ENCODE peak calls at places on chromosomes 6 and 20, in nine cellular contexts. J is CD8-positive, alpha-beta T cell; T is lower lobe of right lung; N is endothelial cell of umbilical vein; R is spleen; P is brain microvascular endothelial cell; A is pancreas; U is CD4-positive, alpha-beta T cell; S is tibial artery. K is an unnamed sample. For H3K27me3, the result is how much of the 10 kb centered on the place peaks cover.

GRCh38 chr6:160085713-160086505 is 35.7 kb upstream of the SLC22A1 start:
- DNase-seq in J (peak), T (no peak), N (no peak), R (peak), P (no peak), A (no peak), U (no peak), S (no peak), K (no peak)

GRCh38 chr20:19815553-19815991 is 57.5 kb downstream of the RIN2 start:
- DNase-seq in J (no peak), T (no peak), N (peak), R (no peak), P (peak), A (no peak), U (no peak), S (peak), K (peak)

GRCh38 chr6:164151161-164151728 is 736.7 kb downstream of the QKI start:
- DNase-seq in J (no peak), T (no peak), N (no peak), R (no peak), P (no peak), A (no peak), U (no peak), S (no peak), K (no peak)

GRCh38 chr6:147758305-147758704 is 249.8 kb downstream of the SAMD5 start:
- DNase-seq in J (no peak), T (no peak), N (no peak), R (no peak), P (no peak), A (no peak), U (no peak), S (no peak), K (no peak)

GRCh38 chr6:136783495-136784270 is 8.6 kb downstream of the MAP3K5 start:
- DNase-seq in J (no peak), T (peak), N (no peak), R (peak), P (no peak), A (no peak), U (no peak), S (peak), K (no peak)

GRCh38 chr6:17393335-17394191 is at the start of gene CAP2:
- DNase-seq in J (no peak), T (peak), N (peak), R (no peak), P (peak), A (peak), U (no peak), S (peak), K (peak)

GRCh38 chr6:38184780-38185080 is 365.2 kb downstream of the ZFAND3 start:
- DNase-seq in J (no peak), T (no peak), N (no peak), R (peak), P (no peak), A (no peak), U (no peak), S (no peak), K (no peak)

GRCh38 chr6:81766482-81767069 is 14.1 kb upstream of the TENT5A start:
- DNase-seq in J (no peak), T (no peak), N (peak), R (no peak), P (peak), A (no peak), U (no peak), S (no peak), K (peak)

GRCh38 chr6:3885262-3886036 is 36.3 kb downstream of the FAM50B start:
- DNase-seq in J (no peak), T (no peak), N (no peak), R (no peak), P (no peak), A (no peak), U (no peak), S (no peak), K (no peak)

GRCh38 chr20:2301164-2301622 is 5.4 kb downstream of the TGM3 start:
- DNase-seq in J (no peak), T (peak), N (no peak), R (peak), P (no peak), A (no peak), U (no peak), S (peak), K (peak)

GRCh38 chr20:34881689-34882088 is 5.3 kb downstream of the ACSS2 start:
- DNase-seq in J (no peak), T (no peak), N (no peak), R (no peak), P (no peak), A (no peak), U (no peak), S (no peak), K (no peak)

GRCh38 chr20:51457281-51457932 is 85.1 kb downstream of the NFATC2 start:
- DNase-seq in J (no peak), T (no peak), N (peak), R (peak), P (peak), A (no peak), U (no peak), S (peak), K (peak)

GRCh38 chr20:52493177-52493711 is 301.7 kb upstream of the ZFP64 start:
- DNase-seq in J (no peak), T (no peak), N (peak), R (no peak), P (no peak), A (no peak), U (no peak), S (no peak), K (peak)

GRCh38 chr20:38145094-38146075 is 19.7 kb downstream of the TGM2 start:
- DNase-seq in J (no peak), T (no peak), N (peak), R (no peak), P (peak), A (no peak), U (no peak), S (no peak), K (no peak)

GRCh38 chr20:51678041-51678697 is 90.0 kb downstream of the ATP9A start:
- DNase-seq in J (no peak), T (no peak), N (no peak), R (no peak), P (no peak), A (no peak), U (no peak), S (peak), K (no peak)

GRCh38 chr6:37931076-37931465 is 111.5 kb downstream of the ZFAND3 start:
- DNase-seq in J (no peak), T (no peak), N (no peak), R (no peak), P (no peak), A (no peak), U (no peak), S (no peak), K (no peak)

GRCh38 chr6:26199773-26200728 is 112.8 kb downstream of the HFE start:
- DNase-seq in J (no peak), T (peak), N (no peak), R (no peak), P (peak), A (no peak), U (no peak), S (no peak), K (peak)

GRCh38 chr6:14921170-14921569 is 324.7 kb upstream of the JARID2 start:
- DNase-seq in J (no peak), T (peak), N (no peak), R (peak), P (no peak), A (no peak), U (no peak), S (peak), K (no peak)

DNA sequence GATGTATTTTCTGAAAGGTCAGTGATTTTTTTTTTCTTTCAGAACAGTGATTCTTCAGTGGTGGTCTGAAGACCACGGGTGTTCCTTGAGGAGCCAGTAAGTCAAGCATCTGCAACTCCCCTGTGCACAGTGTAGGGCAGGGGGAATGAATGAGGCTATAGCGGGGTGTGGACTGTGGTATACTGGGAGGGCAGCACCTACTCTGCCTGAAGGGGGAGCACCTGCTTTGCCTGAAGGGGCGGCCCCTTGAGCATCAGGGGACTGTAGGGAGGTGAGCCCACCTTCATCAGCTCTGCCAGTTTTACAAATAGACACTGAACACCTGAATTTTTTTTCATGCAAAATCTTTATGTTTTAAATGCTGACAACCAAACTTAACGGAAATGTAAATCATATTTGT is 77.5 kb upstream of the RIPOR2 start:
- DNase-seq in J (no peak), T (no peak), N (no peak), R (no peak), P (no peak), A (no peak), U (no peak), S (no peak), K (no peak)
- TF ChIP-seq CTCF in J (no peak), T (no peak), N (peak), R (no peak), P (peak), A (no peak), U (no peak), S (no peak), K (peak)

DNA sequence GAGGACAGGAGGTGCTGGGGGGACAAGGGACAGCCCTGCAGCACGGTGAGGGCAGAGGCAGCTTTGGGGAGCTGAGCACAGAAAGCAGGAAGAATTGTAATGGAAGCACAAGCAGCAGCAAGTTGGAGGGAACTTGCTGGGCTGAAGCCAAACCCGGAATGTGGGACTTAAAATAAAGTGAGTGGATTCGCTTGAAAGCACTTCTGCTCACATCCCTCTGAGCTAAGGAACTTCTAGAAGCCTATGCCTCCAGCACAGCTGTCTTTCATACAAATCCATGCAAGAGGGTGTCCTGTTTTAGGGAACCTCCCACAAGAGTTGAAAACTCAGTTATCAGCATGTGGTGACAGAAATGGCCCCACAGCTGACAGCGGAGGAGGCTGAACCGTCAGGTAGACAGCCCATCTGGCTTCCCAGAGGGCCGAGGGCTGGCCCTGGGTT is 71.4 kb upstream of the MLN start:
- DNase-seq in J (no peak), T (no peak), N (no peak), R (no peak), P (no peak), A (no peak), U (no peak), S (no peak), K (no peak)
- H3K27me3 ChIP-seq in J (under half), T (under half), N (under half), R (under half), P (under half), A (under half), U (under half), S (under half), K (under half)

GRCh38 chr6:1893470-1894130 is 283.9 kb downstream of the FOXC1 start:
- DNase-seq in J (no peak), T (no peak), N (no peak), R (no peak), P (no peak), A (no peak), U (no peak), S (no peak), K (peak)
- TF ChIP-seq CTCF in J (no peak), T (no peak), N (no peak), R (no peak), P (peak), A (no peak), U (no peak), S (peak), K (peak)

DNA sequence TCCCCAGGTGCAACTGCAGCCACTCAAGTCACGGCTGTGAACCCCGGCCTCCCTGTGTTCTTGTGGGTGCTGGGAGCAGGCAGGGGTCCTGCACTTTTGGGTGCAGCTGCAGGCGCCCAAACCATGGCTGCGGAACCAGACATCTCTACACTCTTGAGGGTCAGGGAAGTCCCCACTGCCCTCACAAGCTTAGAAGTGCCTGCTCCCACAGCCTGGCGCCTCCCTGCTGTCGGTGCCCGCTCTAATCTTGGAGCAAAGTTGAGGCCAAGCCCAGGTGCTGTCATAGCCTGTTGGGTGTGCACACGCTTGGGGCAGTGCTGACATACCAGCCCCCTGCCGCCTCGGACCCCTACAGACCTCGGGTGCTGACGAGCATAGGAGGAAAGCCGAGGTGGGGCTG is 6.2 kb downstream of the DEFB132 start:
- DNase-seq in J (no peak), T (no peak), N (no peak), R (no peak), P (no peak), A (no peak), U (no peak), S (no peak), K (no peak)
- H3K27me3 ChIP-seq in J (under half), T (under half), N (under half), R (under half), P (under half), A (under half), U (under half), S (under half), K (under half)

DNA sequence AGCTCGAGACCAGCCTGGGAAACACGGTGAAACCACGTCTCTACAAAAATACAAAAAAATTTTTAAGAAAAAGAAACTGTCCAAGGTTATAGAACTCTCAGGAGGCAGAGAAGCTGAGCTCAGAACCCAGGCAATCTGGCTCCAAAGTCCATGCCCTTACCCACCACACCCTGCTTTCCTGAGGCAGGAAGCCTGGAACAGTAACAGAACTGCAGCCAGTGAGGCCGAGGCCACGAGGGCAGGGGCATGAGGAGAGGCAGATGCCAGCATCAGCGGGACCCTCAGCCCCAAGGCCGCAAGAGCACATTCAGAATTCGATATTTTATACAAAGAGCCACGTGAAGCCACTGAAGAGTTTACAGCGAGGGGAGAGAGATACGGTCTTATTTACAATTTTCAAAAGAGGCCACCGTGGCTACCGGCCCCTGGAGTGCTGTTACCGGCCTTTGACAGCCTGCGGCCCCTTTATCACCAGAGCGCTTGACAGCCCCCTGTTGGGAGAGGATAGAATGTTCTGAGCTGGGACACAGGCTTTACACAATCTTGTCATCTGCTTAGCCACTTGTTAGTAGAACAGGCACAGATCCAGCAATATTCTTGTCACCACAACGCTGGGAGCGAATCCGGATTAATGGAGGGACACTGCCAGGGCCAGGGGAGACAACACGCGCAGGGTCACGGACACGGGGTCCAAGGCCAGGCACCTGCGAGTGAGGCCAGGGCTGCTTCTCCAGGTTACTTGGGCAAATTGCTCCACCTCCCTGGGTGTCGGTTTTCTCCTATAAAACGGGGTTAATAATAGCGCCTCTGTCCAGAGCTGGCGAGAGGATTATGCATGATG is 5.6 kb downstream of the SPATA2 start:
- DNase-seq in J (no peak), T (no peak), N (peak), R (no peak), P (no peak), A (peak), U (no peak), S (no peak), K (no peak)
- TF ChIP-seq CTCF in J (no peak), T (peak), N (peak), R (no peak), P (peak), A (no peak), U (no peak), S (no peak), K (peak)

GRCh38 chr6:41426438-41426851 is 91.0 kb downstream of the NCR2 start:
- DNase-seq in J (no peak), T (no peak), N (no peak), R (no peak), P (no peak), A (no peak), U (no peak), S (no peak), K (no peak)

GRCh38 chr6:41426888-41427641 is 91.7 kb downstream of the NCR2 start:
- DNase-seq in J (no peak), T (no peak), N (no peak), R (peak), P (no peak), A (no peak), U (no peak), S (no peak), K (no peak)

GRCh38 chr6:41428995-41429417 is 93.6 kb downstream of the NCR2 start:
- DNase-seq in J (no peak), T (peak), N (no peak), R (no peak), P (peak), A (no peak), U (no peak), S (peak), K (no peak)

GRCh38 chr6:41428402-41428994 is 93.1 kb downstream of the NCR2 start:
- DNase-seq in J (no peak), T (no peak), N (peak), R (no peak), P (no peak), A (no peak), U (no peak), S (peak), K (no peak)

DNA sequence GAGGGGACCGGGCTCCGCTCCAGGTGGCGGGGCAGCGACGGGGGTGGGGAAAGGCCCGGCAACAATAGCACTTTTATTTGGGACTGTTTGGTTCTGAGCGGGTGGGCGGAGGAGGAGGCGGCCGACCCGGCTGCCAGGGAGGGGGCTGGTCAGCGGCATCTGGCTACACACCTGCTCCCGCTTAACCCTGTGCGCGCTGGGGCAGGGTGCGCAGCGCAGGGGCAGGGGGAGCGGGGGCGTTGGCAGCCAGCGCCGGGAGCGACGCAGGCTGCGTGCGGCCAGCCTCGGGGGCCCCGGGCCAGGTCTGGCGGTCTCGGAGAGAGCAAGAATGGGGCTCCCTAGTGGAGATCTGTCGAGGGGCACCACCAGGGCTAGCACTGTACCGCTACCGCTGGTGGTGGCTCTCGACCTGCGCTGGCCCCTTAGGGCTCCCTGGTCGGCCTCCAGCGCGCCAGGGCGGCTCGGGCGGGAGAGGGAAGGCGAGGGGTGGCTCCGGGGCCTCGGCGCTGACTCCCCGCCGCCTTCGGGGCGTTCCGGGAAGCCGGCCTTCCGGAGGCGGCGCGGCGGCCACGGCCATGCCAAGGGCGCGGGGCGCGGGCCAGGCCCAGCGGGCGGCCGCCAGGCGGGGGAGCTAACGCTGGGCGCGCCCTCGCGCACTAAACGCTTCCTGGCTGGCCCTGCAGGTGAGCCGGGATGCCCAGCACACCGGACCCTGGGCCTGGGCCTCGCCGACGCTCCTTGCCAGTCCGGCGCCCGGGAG is 92.4 kb downstream of the NCR2 start:
- DNase-seq in J (no peak), T (peak), N (no peak), R (peak), P (no peak), A (peak), U (no peak), S (no peak), K (peak)
- H3K27me3 ChIP-seq in J (under half), T (under half), N (under half), R (under half), P (under half), A (under half), U (under half), S (under half), K (under half)

K was measured in A673.